ENCODE peak calls at places on chromosomes 5 and 9, in ten cellular contexts. M is GM23248; B is esophagus muscularis mucosa; P is EL; J is NCI-H1417; V is activated naive CD4-positive, alpha-beta T cell treated with anti-CD3 and anti-CD28 coated beads, Interleukin-2, amount 50 U/mL, for 16 hours; U is gastrocnemius medialis; L is stimulated activated CD4-positive, alpha-beta T cell treated with anti-CD3 and anti-CD28 coated beads, Interleukin-1b, Interleukin-23, amount 100 ng/mL, for 24 hours; O is HT1080; Z is osteocyte. N is an unnamed sample.

GRCh38 chr5:170108266-170108785 is 2.6 kb downstream of the FOXI1 start:
- DNase-seq in M (no peak), B (no peak), P (no peak), J (no peak), V (no peak), U (no peak), L (no peak), O (no peak), Z (peak; percentile 79), N (no peak)

GRCh38 chr5:9524941-9525340 is 20.9 kb downstream of the SEMA5A start:
- DNase-seq in M (no peak), B (no peak), P (no peak), J (no peak), V (no peak), U (no peak), L (no peak), O (no peak), Z (no peak), N (no peak)

GRCh38 chr5:179973391-179973790 is 65.7 kb upstream of the TBC1D9B start:
- DNase-seq in M (no peak), B (peak; percentile 14), P (no peak), J (no peak), V (no peak), U (no peak), L (no peak), O (no peak), Z (no peak), N (no peak)

GRCh38 chr5:135724475-135725065 is 109.9 kb upstream of the SLC25A48 start:
- DNase-seq in M (no peak), B (no peak), P (no peak), J (no peak), V (no peak), U (no peak), L (no peak), O (no peak), Z (no peak), N (no peak)

GRCh38 chr9:20606637-20607036 is 15.7 kb downstream of the MLLT3 start:
- DNase-seq in M (no peak), B (no peak), P (no peak), J (no peak), V (no peak), U (no peak), L (no peak), O (no peak), Z (no peak), N (no peak)

GRCh38 chr9:35059438-35059837 is 13.0 kb downstream of the VCP start:
- DNase-seq in M (no peak), B (no peak), P (no peak), J (no peak), V (no peak), U (no peak), L (no peak), O (no peak), Z (no peak), N (no peak)

GRCh38 chr9:21585756-21586752 is 103.9 kb upstream of the IFNE start:
- DNase-seq in M (peak; percentile 43), B (no peak), P (no peak), J (no peak), V (no peak), U (no peak), L (no peak), O (no peak), Z (no peak), N (no peak)

GRCh38 chr5:179558912-179559279 is 8.5 kb downstream of the RUFY1 start:
- DNase-seq in M (peak; percentile 49), B (no peak), P (peak; percentile 36), J (peak; percentile 79), V (no peak), U (no peak), L (no peak), O (no peak), Z (no peak), N (no peak)

GRCh38 chr9:137237759-137238726 is 3.0 kb upstream of the TUBB4B start:
- DNase-seq in M (no peak), B (no peak), P (no peak), J (peak; percentile 64), V (no peak), U (peak; percentile 49), L (no peak), O (no peak), Z (no peak), N (no peak)